ENCODE peak calls at places on chromosomes 13 and 19, in nine cellular contexts. R is CD8-positive, alpha-beta T cell; Z is hepatocyte; W is pancreas; M is uterus; Y is HCT116; L is mucosa of descending colon; Q is mammary epithelial cell; U is neural progenitor cell. V is an unnamed sample.

GRCh38 chr19:44476559-44477408 is 23.5 kb downstream of the ZNF180 start:
- DNase-seq in R (no peak), Z (no peak), W (no peak), M (no peak), Y (no peak), L (no peak), Q (peak; percentile 14), U (peak; percentile 12), V (no peak)

GRCh38 chr19:36528921-36529518 is 949 bp upstream of the ZNF260 start:
- DNase-seq in R (no peak), Z (peak; percentile 39), W (peak; percentile 12), M (no peak), Y (no peak), L (peak; percentile 25), Q (peak; percentile 35), U (peak; percentile 48), V (peak; percentile 63)

GRCh38 chr19:54179921-54180452 is 7.0 kb upstream of the TMC4 start:
- DNase-seq in R (no peak), Z (peak; percentile 78), W (no peak), M (no peak), Y (no peak), L (peak; percentile 78), Q (peak; percentile 37), U (peak; percentile 95), V (peak; percentile 93)

GRCh38 chr13:90448466-90449037 is 898.9 kb upstream of the MIR17HG start:
- DNase-seq in R (no peak), Z (no peak), W (no peak), M (no peak), Y (no peak), L (no peak), Q (no peak), U (no peak), V (no peak)

GRCh38 chr13:94079876-94080275 is 399.6 kb downstream of the DCT start:
- DNase-seq in R (no peak), Z (no peak), W (no peak), M (no peak), Y (no peak), L (no peak), Q (no peak), U (no peak), V (peak; percentile 65)

GRCh38 chr13:33485247-33485646 is 199.7 kb upstream of the STARD13 start:
- DNase-seq in R (no peak), Z (no peak), W (no peak), M (no peak), Y (no peak), L (no peak), Q (no peak), U (no peak), V (no peak)

GRCh38 chr13:20428666-20429644 is 96.7 kb downstream of the CRYL1 start:
- DNase-seq in R (no peak), Z (no peak), W (no peak), M (no peak), Y (no peak), L (no peak), Q (peak; percentile 84), U (no peak), V (no peak)

GRCh38 chr13:24459234-24459633 is 53.3 kb downstream of the PARP4 start:
- DNase-seq in R (no peak), Z (no peak), W (no peak), M (no peak), Y (no peak), L (no peak), Q (no peak), U (no peak), V (peak; percentile 71)

GRCh38 chr19:48391100-48392005 is at the start of gene KDELR1:
- DNase-seq in R (peak; percentile 53), Z (peak; percentile 93), W (peak; percentile 79), M (peak; percentile 75), Y (no peak), L (peak; percentile 88), Q (peak; percentile 58), U (peak; percentile 84), V (peak; percentile 99)

GRCh38 chr19:48386981-48387380 is 4.4 kb downstream of the KDELR1 start:
- DNase-seq in R (no peak), Z (no peak), W (no peak), M (no peak), Y (no peak), L (no peak), Q (no peak), U (no peak), V (no peak)

GRCh38 chr19:48393559-48394330 is at the start of gene GRIN2D:
- DNase-seq in R (no peak), Z (peak; percentile 64), W (no peak), M (no peak), Y (no peak), L (no peak), Q (no peak), U (peak; percentile 76), V (peak; percentile 92)

GRCh38 chr19:48393196-48393558 is 291 bp upstream of the GRIN2D start:
- DNase-seq in R (no peak), Z (no peak), W (no peak), M (no peak), Y (no peak), L (no peak), Q (no peak), U (no peak), V (no peak)

DNA sequence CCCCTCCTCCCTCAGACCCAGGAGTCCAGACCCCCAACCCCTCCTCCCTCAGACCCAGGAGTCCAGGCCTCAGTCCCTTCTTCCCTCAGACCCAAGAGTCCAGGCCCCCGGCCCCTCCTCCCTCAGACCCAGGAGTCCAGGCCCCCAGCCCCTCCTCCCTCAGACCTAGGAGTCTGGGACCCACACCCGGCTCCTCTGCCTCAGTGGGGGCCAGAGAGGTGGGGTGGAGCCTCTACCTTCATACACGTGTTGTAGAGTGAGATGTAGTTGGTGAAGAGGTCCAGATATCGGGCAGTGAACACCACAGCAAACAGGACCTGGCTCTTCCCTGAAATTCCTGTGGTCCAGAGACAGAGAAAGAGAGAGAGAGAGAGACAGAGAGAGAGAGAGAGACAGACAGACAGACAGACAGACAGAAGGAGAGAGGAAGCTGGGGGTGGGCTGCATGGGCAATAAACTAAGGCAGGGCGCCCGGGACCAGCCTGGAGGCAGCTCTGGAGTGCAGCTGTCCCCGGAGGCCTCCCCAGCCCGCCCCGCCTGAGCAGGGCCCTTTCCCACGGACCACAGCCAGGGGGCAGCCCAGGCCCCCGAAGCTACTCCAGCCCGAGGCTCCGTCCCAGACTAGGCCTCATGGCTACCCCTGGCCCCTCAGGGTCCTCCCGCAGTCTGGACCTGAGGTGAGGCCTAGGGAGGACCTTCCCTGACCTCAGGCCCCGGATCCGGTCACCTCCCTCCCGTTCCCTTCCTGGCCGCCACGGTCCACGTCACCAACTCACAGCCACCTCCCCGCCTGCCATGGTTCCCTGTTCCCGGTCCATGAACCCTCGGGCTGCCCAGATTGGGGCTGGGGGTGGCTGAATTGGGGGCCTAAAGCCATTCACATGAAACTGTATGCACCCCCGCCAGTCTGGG is 907 bp downstream of the KDELR1 start:
- DNase-seq in R (peak; percentile 34), Z (peak; percentile 88), W (peak; percentile 59), M (peak; percentile 42), Y (no peak), L (peak; percentile 82), Q (peak; percentile 57), U (peak; percentile 83), V (peak; percentile 96)
- TF ChIP-seq CTCF in R (no peak), Z (peak; percentile 59), W (peak; percentile 52), M (peak; percentile 68), Y (peak; percentile 24), L (peak; percentile 51), Q (peak; percentile 73), U (peak; percentile 61), V (peak; percentile 39)

GRCh38 chr19:9640956-9641355 is 19.9 kb upstream of the ZNF561 start:
- DNase-seq in R (no peak), Z (no peak), W (no peak), M (no peak), Y (no peak), L (no peak), Q (no peak), U (no peak), V (no peak)
- H3K4me3 ChIP-seq in R (no peak overlapping the region), Z (no peak overlapping the region), W (no peak overlapping the region), M (no peak overlapping the region), Y (no peak overlapping the region), L (no peak overlapping the region), Q (no peak overlapping the region), U (no peak overlapping the region), V (no peak overlapping the region)

DNA sequence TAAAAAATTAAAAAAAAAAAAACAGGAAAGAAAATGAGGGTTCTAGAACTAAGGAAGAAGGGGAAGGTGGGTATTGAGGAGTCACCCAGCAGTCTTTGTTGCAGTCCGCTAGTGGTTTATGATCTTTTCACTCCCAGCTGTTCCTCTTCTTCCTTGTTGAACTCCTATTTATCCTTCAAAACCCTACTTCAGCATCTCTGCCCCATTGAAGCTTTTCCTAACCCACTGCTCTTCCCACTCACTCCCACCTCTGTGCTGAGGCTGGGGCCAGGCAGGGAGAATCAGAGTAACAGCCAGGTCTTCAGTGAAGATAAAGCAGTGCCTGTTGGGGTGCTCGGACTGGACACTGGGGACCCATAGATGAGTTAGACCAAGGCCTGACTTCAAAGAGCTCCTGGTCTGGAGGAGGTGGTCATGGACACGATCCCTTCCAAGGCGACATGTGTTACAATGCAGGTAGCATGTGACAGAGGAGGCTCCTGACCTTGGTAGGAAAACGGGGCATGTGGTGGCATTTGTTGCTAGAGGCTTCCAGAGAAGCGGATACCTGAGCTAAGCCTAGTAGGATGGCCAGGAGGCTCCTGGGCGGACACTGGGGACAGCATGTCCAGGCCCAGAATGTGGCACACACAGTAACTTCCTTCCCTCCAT is 11.4 kb downstream of the RUVBL2 start:
- DNase-seq in R (no peak), Z (no peak), W (no peak), M (no peak), Y (no peak), L (no peak), Q (no peak), U (no peak), V (peak; percentile 13)
- H3K36me3 ChIP-seq in R (peaks cover 14% of the 10 kb centered on the region), Z (no peaks in the 10 kb centered on the region), W (peaks cover 9% of the 10 kb centered on the region), M (no peaks in the 10 kb centered on the region), Y (peaks cover 45% of the 10 kb centered on the region), L (peaks cover 6% of the 10 kb centered on the region), Q (peaks cover 24% of the 10 kb centered on the region), U (no peaks in the 10 kb centered on the region), V (peaks cover 59% of the 10 kb centered on the region)

GRCh38 chr13:67742478-67742877 is 512.3 kb upstream of the PCDH9 start:
- DNase-seq in R (no peak), Z (no peak), W (no peak), M (no peak), Y (no peak), L (no peak), Q (no peak), U (no peak), V (no peak)

GRCh38 chr13:67735651-67736050 is 505.5 kb upstream of the PCDH9 start:
- DNase-seq in R (no peak), Z (no peak), W (no peak), M (no peak), Y (no peak), L (no peak), Q (no peak), U (no peak), V (no peak)

GRCh38 chr13:67740871-67741475 is 510.8 kb upstream of the PCDH9 start:
- DNase-seq in R (no peak), Z (no peak), W (no peak), M (no peak), Y (no peak), L (no peak), Q (no peak), U (no peak), V (no peak)

DNA sequence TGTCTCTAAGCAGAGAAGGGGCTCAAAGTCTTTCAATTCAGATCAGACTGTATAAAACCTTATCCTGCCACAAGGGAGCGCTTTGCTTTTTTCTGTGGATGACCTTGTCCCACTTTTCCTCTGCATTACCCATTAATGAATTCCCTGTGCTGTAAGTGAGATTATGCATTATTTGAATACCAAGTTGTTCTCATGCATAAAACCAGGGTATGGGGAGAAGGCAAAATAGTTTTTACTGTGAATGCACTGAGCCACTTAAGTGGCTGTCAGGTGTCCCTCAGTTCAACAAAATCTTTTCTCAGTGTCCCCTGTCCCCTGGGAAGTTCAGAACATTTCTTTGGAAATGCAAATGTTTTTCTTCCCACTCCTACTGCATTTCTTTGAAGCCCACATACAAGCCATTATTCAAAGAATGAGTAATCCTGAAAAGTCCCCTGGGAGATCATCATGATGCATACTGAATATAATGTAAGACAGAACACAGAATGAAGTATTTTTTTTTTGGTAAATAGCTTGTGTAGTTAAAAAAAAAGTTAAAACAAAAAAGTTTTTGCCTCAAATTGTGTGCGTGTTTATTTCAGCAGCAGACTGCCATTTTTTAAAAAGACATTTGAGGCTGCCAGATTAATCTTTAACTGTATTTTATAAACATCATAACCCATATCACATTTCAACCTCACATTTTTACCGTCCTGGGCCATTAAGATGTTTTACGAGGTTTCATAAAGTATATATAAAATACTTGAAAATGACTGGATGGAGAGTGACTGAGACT is 506.7 kb upstream of the PCDH9 start:
- DNase-seq in R (no peak), Z (peak; percentile 55), W (no peak), M (no peak), Y (no peak), L (no peak), Q (no peak), U (peak; percentile 68), V (no peak)
- TF ChIP-seq CTCF in R (no peak), Z (peak; percentile 50), W (no peak), M (no peak), Y (no peak), L (no peak), Q (peak; percentile 50), U (peak; percentile 71), V (peak; percentile 30)